ENCODE peak calls at places on chromosomes 1 and 21, in eight cellular contexts. E is smooth muscle cell of the brain vasculature, M is NCI-H524 treated with DMSO at 0.1 percent for 48 hours, T is HT-29, L is anterior cingulate cortex, V is T-helper 22 cell, O is astrocyte, Z is body of pancreas. I is an unnamed sample.

GRCh38 chr1:12180315-12180714 is 13.5 kb downstream of the TNFRSF1B start:
- DNase-seq in V (no peak), T (no peak), M (no peak), Z (peak), O (no peak), L (peak), E (no peak), I (peak)

GRCh38 chr1:28329395-28330153 is 734 bp downstream of the MED18 start:
- DNase-seq in M (no peak), E (no peak), O (peak), Z (peak), T (peak), L (no peak), V (no peak), I (no peak)

GRCh38 chr21:39669976-39670671 is 57.4 kb downstream of the B3GALT5 start:
- DNase-seq in L (no peak), E (no peak), T (no peak), M (no peak), O (no peak), Z (no peak), V (no peak), I (no peak)

GRCh38 chr1:178241057-178241456 is 147.2 kb downstream of the RASAL2 start:
- DNase-seq in O (peak), T (no peak), Z (no peak), E (no peak), M (no peak), L (no peak), V (no peak), I (no peak)

GRCh38 chr1:109775408-109775807 is 11.7 kb upstream of the EPS8L3 start:
- DNase-seq in V (no peak), L (no peak), Z (no peak), M (no peak), T (no peak), E (no peak), O (no peak), I (no peak)

GRCh38 chr1:22111620-22112019 is 31.3 kb downstream of the WNT4 start:
- DNase-seq in O (peak), Z (no peak), V (no peak), E (no peak), T (no peak), M (no peak), L (no peak), I (no peak)

GRCh38 chr1:186681136-186681535 is 913 bp upstream of the PTGS2 start:
- DNase-seq in M (no peak), V (no peak), O (no peak), T (peak), L (no peak), E (no peak), Z (no peak), I (no peak)

GRCh38 chr21:45258476-45258875 is 29.2 kb downstream of the POFUT2 start:
- DNase-seq in E (no peak), M (no peak), Z (no peak), L (no peak), T (no peak), V (no peak), O (no peak), I (no peak)

GRCh38 chr1:40039757-40040510 is 595 bp upstream of the CAP1 start:
- DNase-seq in Z (peak), T (peak), E (peak), M (no peak), O (peak), V (peak), L (peak), I (peak)

GRCh38 chr1:61293197-61293596 is 210.8 kb downstream of the NFIA start:
- DNase-seq in L (no peak), O (no peak), Z (no peak), V (no peak), M (no peak), T (no peak), E (no peak), I (no peak)

GRCh38 chr1:59007820-59008598 is 224.2 kb upstream of the JUN start:
- DNase-seq in O (peak), M (no peak), Z (no peak), E (peak), T (no peak), V (no peak), L (no peak), I (no peak)

GRCh38 chr1:205542367-205542766 is 37.9 kb downstream of the CDK18 start:
- DNase-seq in T (no peak), Z (no peak), L (no peak), V (no peak), O (no peak), E (no peak), M (no peak), I (no peak)

GRCh38 chr1:91499904-91500755 is 521 bp upstream of the CDC7 start:
- DNase-seq in O (no peak), E (no peak), M (no peak), L (no peak), V (no peak), T (no peak), Z (no peak), I (no peak)

GRCh38 chr1:224533517-224533916 is 82.6 kb upstream of the CNIH3 start:
- DNase-seq in T (no peak), O (no peak), E (no peak), L (no peak), M (no peak), Z (no peak), V (no peak), I (no peak)

GRCh38 chr1:12143631-12144155 is 23.1 kb upstream of the TNFRSF1B start:
- DNase-seq in V (no peak), O (peak), Z (peak), M (no peak), L (peak), T (peak), E (peak), I (peak)

GRCh38 chr21:27564684-27565280 is 597.9 kb upstream of the ADAMTS5 start:
- DNase-seq in Z (peak), T (peak), O (peak), L (no peak), E (peak), M (no peak), V (no peak), I (no peak)

GRCh38 chr1:155729031-155729898 is 40.4 kb downstream of the DAP3 start:
- DNase-seq in Z (peak), T (peak), O (peak), E (peak), L (peak), V (no peak), M (peak), I (peak)

GRCh38 chr1:20848162-20848561 is 61.1 kb upstream of the HP1BP3 start:
- DNase-seq in O (peak), E (no peak), L (no peak), T (no peak), M (no peak), Z (no peak), V (no peak), I (no peak)

GRCh38 chr1:233959089-233959488 is 54.6 kb downstream of the SLC35F3 start:
- DNase-seq in V (no peak), E (no peak), T (no peak), O (peak), L (no peak), M (no peak), Z (no peak), I (no peak)

GRCh38 chr1:175317309-175317708 is 124.7 kb upstream of the KIAA0040 start:
- DNase-seq in L (no peak), V (no peak), T (peak), M (no peak), O (no peak), Z (no peak), E (no peak), I (no peak)

GRCh38 chr1:5519366-5520135 is 472.7 kb downstream of the NPHP4 start:
- DNase-seq in T (no peak), V (no peak), O (no peak), L (no peak), E (no peak), M (no peak), Z (no peak), I (no peak)

GRCh38 chr1:243712890-243713425 is 137.1 kb downstream of the AKT3 start:
- DNase-seq in T (peak), M (peak), Z (no peak), V (no peak), E (no peak), O (peak), L (no peak), I (no peak)

GRCh38 chr1:153563339-153563952 is 2.2 kb downstream of the S100A2 start:
- DNase-seq in L (no peak), V (no peak), M (no peak), T (no peak), O (no peak), Z (no peak), E (no peak), I (no peak)

GRCh38 chr1:93629101-93630059 is 52.3 kb downstream of the BCAR3 start:
- DNase-seq in O (peak), L (no peak), E (peak), M (peak), T (peak), V (no peak), Z (peak), I (no peak)

GRCh38 chr1:25818569-25818968 is 1.2 kb upstream of the MTFR1L start:
- DNase-seq in M (no peak), L (no peak), V (no peak), Z (no peak), E (no peak), O (no peak), T (no peak), I (no peak)

GRCh38 chr1:101506541-101507164 is 269.8 kb downstream of the S1PR1 start:
- DNase-seq in V (no peak), T (peak), E (peak), O (no peak), M (no peak), L (no peak), Z (peak), I (no peak)

GRCh38 chr1:197868751-197869501 is 33.5 kb upstream of the C1orf53 start:
- DNase-seq in Z (peak), L (no peak), T (peak), M (peak), O (peak), E (peak), V (no peak), I (no peak)

GRCh38 chr1:159854693-159855192 is 7.7 kb downstream of the VSIG8 start:
- DNase-seq in E (peak), O (peak), Z (peak), L (peak), T (peak), V (peak), M (no peak), I (peak)

GRCh38 chr1:169426174-169426716 is 1.0 kb downstream of the CCDC181 start:
- DNase-seq in E (no peak), Z (no peak), O (no peak), V (no peak), T (no peak), M (peak), L (no peak), I (no peak)

GRCh38 chr21:45102391-45102932 is 28.1 kb downstream of the ADARB1 start:
- DNase-seq in L (no peak), M (no peak), V (no peak), T (peak), O (no peak), Z (peak), E (no peak), I (no peak)

GRCh38 chr1:77036560-77036959 is 169.3 kb downstream of the ST6GALNAC5 start:
- DNase-seq in Z (no peak), O (peak), M (no peak), T (peak), L (no peak), E (peak), V (no peak), I (no peak)

GRCh38 chr1:61435226-61435625 is 289.7 kb downstream of the TM2D1 start:
- DNase-seq in T (no peak), M (no peak), V (no peak), L (no peak), Z (no peak), E (no peak), O (no peak), I (no peak)

GRCh38 chr1:7313081-7313546 is 458.0 kb upstream of the VAMP3 start:
- DNase-seq in Z (no peak), M (no peak), T (no peak), E (no peak), V (no peak), O (peak), L (no peak), I (peak)

GRCh38 chr1:208280184-208280583 is 36.0 kb upstream of the PLXNA2 start:
- DNase-seq in O (no peak), E (no peak), V (no peak), L (no peak), T (no peak), M (no peak), Z (no peak), I (no peak)

GRCh38 chr21:34857122-34857713 is 188.4 kb downstream of the CLIC6 start:
- DNase-seq in Z (no peak), V (no peak), L (no peak), E (no peak), M (no peak), T (no peak), O (no peak), I (no peak)

GRCh38 chr1:153869486-153869885 is 53.3 kb downstream of the GATAD2B start:
- DNase-seq in T (no peak), E (no peak), O (no peak), M (no peak), Z (no peak), L (no peak), V (no peak), I (no peak)

GRCh38 chr1:68808351-68808750 is 311.5 kb upstream of the DEPDC1 start:
- DNase-seq in E (no peak), V (no peak), O (peak), M (no peak), L (no peak), Z (no peak), T (no peak), I (no peak)